ENCODE peak calls at places on chromosomes 1 and 21, in seven cellular contexts. A is K562, E is SK-N-SH, M is HCT116, T is GM12878, O is HepG2, L is H1. B is an unnamed sample.

GRCh38 chr1:153945131-153945794 is 1.3 kb downstream of the DENND4B start:
- DNase-seq in O (no peak), M (no peak), L (no peak), A (peak), E (peak), T (no peak), B (no peak)

GRCh38 chr1:16625497-16626408 is 12.4 kb upstream of the NBPF1 start:
- DNase-seq in A (no peak), O (no peak), T (no peak), M (no peak), E (peak), L (peak), B (no peak)

GRCh38 chr1:55386456-55386855 is 171.3 kb upstream of the USP24 start:
- DNase-seq in L (no peak), A (no peak), E (no peak), O (no peak), T (no peak), M (no peak), B (no peak)

GRCh38 chr1:117128323-117129079 is 7.0 kb upstream of the TRIM45 start:
- DNase-seq in M (peak), E (peak), A (peak), L (no peak), T (no peak), O (no peak), B (peak)

GRCh38 chr1:199172286-199173124 is 533.7 kb downstream of the PTPRC start:
- DNase-seq in O (no peak), T (no peak), M (no peak), L (no peak), A (no peak), E (no peak), B (no peak)

GRCh38 chr1:241834733-241835377 is 13.1 kb upstream of the EXO1 start:
- DNase-seq in L (no peak), A (peak), O (peak), T (no peak), M (peak), E (peak), B (peak)

GRCh38 chr1:17023103-17023502 is 11.4 kb upstream of the ATP13A2 start:
- DNase-seq in L (no peak), A (no peak), T (peak), M (no peak), E (no peak), O (no peak), B (no peak)

GRCh38 chr1:235133086-235133485 is 4.4 kb upstream of the TOMM20 start:
- DNase-seq in M (no peak), A (no peak), O (no peak), L (peak), T (no peak), E (no peak), B (no peak)

GRCh38 chr1:119340861-119341261 is 27.7 kb upstream of the HAO2 start:
- DNase-seq in E (no peak), O (no peak), A (no peak), L (peak), M (no peak), T (no peak), B (no peak)

GRCh38 chr1:196481616-196482015 is 126.6 kb downstream of the KCNT2 start:
- DNase-seq in L (no peak), E (no peak), O (no peak), T (no peak), A (no peak), M (no peak), B (no peak)

GRCh38 chr1:116490588-116490987 is 80.2 kb downstream of the CD58 start:
- DNase-seq in M (no peak), E (no peak), A (no peak), T (no peak), L (no peak), O (no peak), B (no peak)

GRCh38 chr21:45225041-45225740 is 62.5 kb downstream of the POFUT2 start:
- DNase-seq in T (no peak), M (no peak), E (no peak), L (no peak), A (no peak), O (no peak), B (no peak)

GRCh38 chr1:26666855-26667254 is 29.0 kb upstream of the ARID1A start:
- DNase-seq in O (no peak), A (peak), M (no peak), T (no peak), E (no peak), L (no peak), B (no peak)
- TF ChIP-seq JUND in O (no peak), A (peak), M (no peak), T (no peak), E (no peak), L (no peak), B (no peak)

DNA sequence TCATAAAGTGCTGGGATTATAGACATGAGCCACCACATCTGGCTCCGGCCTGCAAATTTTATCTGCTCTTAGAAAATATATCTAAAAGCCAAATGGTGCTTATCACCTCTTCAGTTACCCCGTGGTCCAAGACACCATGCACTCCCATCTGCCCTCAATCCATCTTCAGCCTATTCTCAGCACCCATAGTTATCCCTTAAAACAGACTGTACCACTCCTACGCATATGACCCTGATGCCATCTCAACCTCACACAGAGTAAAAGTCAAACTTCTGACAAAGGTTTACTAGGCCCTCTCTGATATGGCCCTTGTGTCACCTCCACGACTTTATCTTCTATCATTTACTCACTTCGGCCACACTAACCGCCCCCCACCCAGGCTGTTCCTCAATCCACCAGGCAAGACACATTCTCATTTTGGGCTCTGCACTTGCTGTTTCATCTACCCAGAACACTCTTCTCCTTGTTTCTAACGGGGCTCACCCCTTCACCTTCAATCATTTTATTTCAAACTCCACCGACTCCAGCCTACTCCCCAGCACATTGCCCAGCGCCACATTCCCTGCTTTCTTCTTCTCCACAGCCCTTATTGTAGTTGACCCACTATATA is 33.0 kb downstream of the USP48 start:
- DNase-seq in O (no peak), T (no peak), A (peak), E (no peak), M (no peak), L (no peak), B (no peak)
- TF ChIP-seq JUND in O (no peak), T (no peak), A (peak), E (no peak), M (no peak), L (no peak), B (no peak)

DNA sequence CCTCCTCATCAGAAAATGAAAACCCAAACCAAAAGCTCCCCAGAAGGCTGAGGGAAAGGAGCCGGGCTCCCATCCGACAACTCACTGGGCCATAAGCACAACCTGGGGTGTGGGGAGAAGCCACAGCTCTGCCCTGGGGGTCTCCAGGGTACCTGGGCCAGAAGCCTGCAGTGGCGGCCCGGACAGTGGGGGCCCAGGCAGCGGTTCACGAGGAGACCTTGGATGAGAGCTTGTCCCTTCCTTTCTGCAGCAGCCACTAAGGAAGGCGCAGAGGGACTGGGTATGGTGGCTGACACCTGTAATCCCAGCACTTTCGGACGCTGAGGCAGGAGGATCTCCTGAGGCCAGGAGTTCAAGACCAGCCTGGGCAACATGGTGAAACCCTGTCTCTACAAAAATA is 17.5 kb upstream of the TRAPPC10 start:
- DNase-seq in A (no peak), O (no peak), T (no peak), E (no peak), L (no peak), M (no peak), B (no peak)
- TF ChIP-seq JUND in A (no peak), O (no peak), T (no peak), E (no peak), L (no peak), M (no peak), B (no peak)

GRCh38 chr1:181985981-181986906 is 75.3 kb downstream of the ZNF648 start:
- DNase-seq in O (no peak), A (no peak), M (no peak), E (no peak), L (no peak), T (no peak), B (no peak)

GRCh38 chr1:181987334-181987870 is 74.1 kb downstream of the ZNF648 start:
- DNase-seq in L (no peak), O (no peak), E (no peak), A (no peak), T (no peak), M (no peak), B (no peak)

GRCh38 chr1:181987996-181988395 is 73.5 kb downstream of the ZNF648 start:
- DNase-seq in O (no peak), L (no peak), A (no peak), M (no peak), E (no peak), T (no peak), B (no peak)

GRCh38 chr1:181985281-181985680 is 76.2 kb downstream of the ZNF648 start:
- DNase-seq in M (no peak), T (no peak), O (no peak), E (no peak), L (no peak), A (no peak), B (no peak)

GRCh38 chr1:181986907-181987305 is 74.6 kb downstream of the ZNF648 start:
- DNase-seq in L (no peak), E (no peak), O (no peak), A (no peak), M (no peak), T (no peak), B (no peak)
- TF ChIP-seq JUND in L (no peak), E (no peak), O (no peak), A (no peak), M (no peak), T (no peak), B (no peak)

DNA sequence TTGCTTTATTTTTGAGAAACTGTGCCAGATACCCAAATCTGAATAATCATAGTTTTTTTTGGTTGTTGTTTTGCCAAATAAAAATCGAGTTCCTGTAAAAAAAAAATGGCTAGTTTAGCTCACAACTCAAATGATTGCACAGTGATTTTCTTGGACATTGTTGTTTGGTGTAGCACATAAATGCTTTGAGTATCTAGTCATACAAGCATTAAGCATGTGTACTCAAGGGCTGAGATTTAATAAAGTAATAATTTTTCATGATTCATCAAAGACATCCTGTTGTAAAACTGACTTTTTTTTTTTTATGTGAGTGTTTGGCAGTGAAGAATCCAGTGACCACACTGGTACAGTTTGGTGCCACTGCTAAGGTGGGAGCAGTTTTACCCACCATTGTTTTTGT is 18.8 kb downstream of the ITSN1 start:
- DNase-seq in M (no peak), L (no peak), A (no peak), O (no peak), T (no peak), E (no peak), B (no peak)
- TF ChIP-seq JUND in M (no peak), L (no peak), A (no peak), O (no peak), T (no peak), E (no peak), B (no peak)

DNA sequence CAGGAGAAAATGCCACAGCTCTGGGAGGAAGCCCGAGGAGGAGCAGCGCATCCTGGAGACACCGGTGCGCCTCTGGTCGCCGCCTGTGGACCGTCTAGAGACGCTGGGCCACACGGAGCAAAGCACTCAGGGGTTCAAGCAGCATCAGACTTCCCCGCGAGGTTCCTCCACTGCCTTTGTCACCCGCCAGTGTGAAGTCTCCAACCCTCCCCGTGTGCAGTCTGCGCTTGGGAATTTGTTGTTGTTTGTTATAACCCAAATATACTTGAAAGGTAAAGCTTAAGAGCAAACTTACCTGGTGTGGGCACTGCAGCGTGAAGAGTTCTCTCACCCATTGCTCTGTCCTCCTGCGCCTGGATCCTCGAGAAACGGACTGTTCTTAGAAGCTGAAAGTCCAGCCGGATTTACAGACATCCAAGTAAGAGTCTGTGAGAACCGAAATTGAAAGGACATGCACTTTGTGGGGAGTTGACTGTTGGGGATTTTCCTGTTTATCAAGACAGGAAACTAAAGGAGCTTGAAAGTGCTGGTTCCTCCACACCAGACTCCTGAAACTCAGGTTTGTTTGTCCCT is at the start of gene GBP4:
- DNase-seq in E (no peak), L (no peak), T (peak), O (no peak), A (no peak), M (no peak), B (peak)
- TF ChIP-seq JUND in E (no peak), L (no peak), T (no peak), O (no peak), A (no peak), M (no peak), B (no peak)

GRCh38 chr1:160360227-160360695 is 6.6 kb upstream of the NHLH1 start:
- DNase-seq in T (no peak), E (no peak), M (no peak), A (no peak), O (no peak), L (no peak), B (no peak)
- TF ChIP-seq JUND in T (no peak), E (no peak), M (no peak), A (no peak), O (no peak), L (no peak), B (no peak)

GRCh38 chr1:45924736-45925135 is 121.3 kb downstream of the MAST2 start:
- DNase-seq in E (no peak), A (no peak), T (no peak), M (no peak), O (no peak), L (no peak), B (no peak)
- TF ChIP-seq JUND in E (no peak), A (no peak), T (no peak), M (no peak), O (no peak), L (no peak), B (no peak)